ENCODE peak calls at places on chromosomes 7 and 10, in four cellular contexts. One of them, this sample, is unnamed.

GRCh38 chr10:3902054-3902808 is 117.2 kb upstream of the KLF6 start:
- DNase-seq in Panc1: no peak
- DNase-seq in K562: no peak
- DNase-seq in HCT116: no peak
- DNase-seq in this sample: peak

GRCh38 chr10:92965314-92965713 is 95.3 kb upstream of the CYP26C1 start:
- DNase-seq in Panc1: peak
- DNase-seq in K562: peak
- DNase-seq in HCT116: peak
- DNase-seq in this sample: peak

GRCh38 chr7:26603631-26604030 is 260.8 kb downstream of the SKAP2 start:
- DNase-seq in Panc1: no peak
- DNase-seq in K562: no peak
- DNase-seq in HCT116: peak
- DNase-seq in this sample: no peak

GRCh38 chr10:48821692-48822091 is 117.9 kb downstream of the LRRC18 start:
- DNase-seq in Panc1: no peak
- DNase-seq in K562: no peak
- DNase-seq in HCT116: no peak
- DNase-seq in this sample: no peak

GRCh38 chr7:79377097-79377496 is 76.4 kb downstream of the MAGI2 start:
- DNase-seq in Panc1: no peak
- DNase-seq in K562: no peak
- DNase-seq in HCT116: no peak
- DNase-seq in this sample: no peak

GRCh38 chr10:3528271-3528670 is 256.7 kb downstream of the KLF6 start:
- DNase-seq in Panc1: no peak
- DNase-seq in K562: no peak
- DNase-seq in HCT116: no peak
- DNase-seq in this sample: no peak

GRCh38 chr7:146683439-146683838 is 566.8 kb downstream of the CNTNAP2 start:
- DNase-seq in Panc1: peak
- DNase-seq in K562: no peak
- DNase-seq in HCT116: no peak
- DNase-seq in this sample: no peak

GRCh38 chr7:139620676-139621344 is 97.3 kb downstream of the CLEC2L start:
- DNase-seq in Panc1: peak
- DNase-seq in K562: peak
- DNase-seq in HCT116: peak
- DNase-seq in this sample: peak

GRCh38 chr10:5530412-5530806 is 5.6 kb downstream of the CALML3 start:
- DNase-seq in Panc1: no peak
- DNase-seq in K562: no peak
- DNase-seq in HCT116: no peak
- DNase-seq in this sample: no peak

GRCh38 chr10:89633484-89633883 is 11.6 kb downstream of the PANK1 start:
- DNase-seq in Panc1: no peak
- DNase-seq in K562: no peak
- DNase-seq in HCT116: no peak
- DNase-seq in this sample: peak

GRCh38 chr7:50531928-50532327 is 33.3 kb downstream of the DDC start:
- DNase-seq in Panc1: no peak
- DNase-seq in K562: no peak
- DNase-seq in HCT116: no peak
- DNase-seq in this sample: no peak

GRCh38 chr7:90262438-90262837 is 17.5 kb downstream of the CFAP69 start:
- DNase-seq in Panc1: peak
- DNase-seq in K562: peak
- DNase-seq in HCT116: peak
- DNase-seq in this sample: no peak

GRCh38 chr10:108797573-108797972 is 1125.7 kb downstream of the XPNPEP1 start:
- DNase-seq in Panc1: no peak
- DNase-seq in K562: no peak
- DNase-seq in HCT116: no peak
- DNase-seq in this sample: no peak

GRCh38 chr10:87072449-87072848 is 22.2 kb downstream of the GLUD1 start:
- DNase-seq in Panc1: no peak
- DNase-seq in K562: no peak
- DNase-seq in HCT116: no peak
- DNase-seq in this sample: no peak

GRCh38 chr7:116522247-116522646 is 2.6 kb upstream of the CAV1 start:
- DNase-seq in Panc1: peak
- DNase-seq in K562: no peak
- DNase-seq in HCT116: peak
- DNase-seq in this sample: peak

GRCh38 chr10:18880530-18880929 is 168.1 kb upstream of the MALRD1 start:
- DNase-seq in Panc1: no peak
- DNase-seq in K562: no peak
- DNase-seq in HCT116: no peak
- DNase-seq in this sample: no peak

GRCh38 chr10:101840741-101841453 is 2.7 kb downstream of the KCNIP2 start:
- DNase-seq in Panc1: no peak
- DNase-seq in K562: peak
- DNase-seq in HCT116: peak
- DNase-seq in this sample: peak

GRCh38 chr10:132565516-132566209 is 28.1 kb downstream of the INPP5A start:
- DNase-seq in Panc1: no peak
- DNase-seq in K562: no peak
- DNase-seq in HCT116: no peak
- DNase-seq in this sample: no peak

GRCh38 chr7:73701357-73701995 is 18.0 kb downstream of the STX1A start:
- DNase-seq in Panc1: peak
- DNase-seq in K562: peak
- DNase-seq in HCT116: peak
- DNase-seq in this sample: peak

GRCh38 chr10:29479081-29479917 is 155.5 kb downstream of the SVIL start:
- DNase-seq in Panc1: no peak
- DNase-seq in K562: no peak
- DNase-seq in HCT116: no peak
- DNase-seq in this sample: no peak

DNA sequence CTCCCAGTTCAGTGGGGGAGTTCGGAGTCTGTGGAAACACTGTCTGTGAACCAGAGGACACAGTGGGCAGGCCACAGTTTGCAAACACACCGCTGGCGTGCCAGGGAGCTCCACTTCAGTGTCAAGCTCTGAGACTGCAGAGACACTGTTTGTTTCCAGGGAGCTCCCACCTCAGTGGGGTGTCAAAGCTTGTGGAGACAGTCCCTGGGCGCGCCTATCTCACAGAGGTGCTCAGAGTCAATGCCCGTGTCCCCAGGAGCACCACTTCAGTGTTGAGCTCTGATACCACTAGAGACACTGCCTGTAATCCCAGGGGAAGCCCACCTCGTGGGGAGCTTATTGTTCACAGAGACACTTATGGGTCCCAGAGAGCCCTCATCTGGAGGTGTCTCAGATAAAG is 4.3 kb downstream of the MYO1G start:
- DNase-seq in Panc1: no peak
- DNase-seq in K562: no peak
- DNase-seq in HCT116: no peak
- DNase-seq in this sample: no peak
- TF ChIP-seq TCF7L2 in Panc1: no peak
- TF ChIP-seq TCF7L2 in K562: no peak
- TF ChIP-seq TCF7L2 in HCT116: no peak
- TF ChIP-seq TCF7L2 in this sample: no peak

GRCh38 chr7:128859232-128860157 is 3.2 kb upstream of the ATP6V1F start:
- DNase-seq in Panc1: no peak
- DNase-seq in K562: no peak
- DNase-seq in HCT116: no peak
- DNase-seq in this sample: no peak
- TF ChIP-seq POLR2AphosphoS5 in Panc1: no peak
- TF ChIP-seq POLR2AphosphoS5 in K562: no peak
- TF ChIP-seq POLR2AphosphoS5 in HCT116: no peak
- TF ChIP-seq POLR2AphosphoS5 in this sample: no peak

GRCh38 chr10:31320179-31320597 is 1.2 kb downstream of the ZEB1 start:
- DNase-seq in Panc1: no peak
- DNase-seq in K562: peak
- DNase-seq in HCT116: no peak
- DNase-seq in this sample: no peak
- TF ChIP-seq TCF7L2 in Panc1: no peak
- TF ChIP-seq TCF7L2 in K562: no peak
- TF ChIP-seq TCF7L2 in HCT116: no peak
- TF ChIP-seq TCF7L2 in this sample: no peak

DNA sequence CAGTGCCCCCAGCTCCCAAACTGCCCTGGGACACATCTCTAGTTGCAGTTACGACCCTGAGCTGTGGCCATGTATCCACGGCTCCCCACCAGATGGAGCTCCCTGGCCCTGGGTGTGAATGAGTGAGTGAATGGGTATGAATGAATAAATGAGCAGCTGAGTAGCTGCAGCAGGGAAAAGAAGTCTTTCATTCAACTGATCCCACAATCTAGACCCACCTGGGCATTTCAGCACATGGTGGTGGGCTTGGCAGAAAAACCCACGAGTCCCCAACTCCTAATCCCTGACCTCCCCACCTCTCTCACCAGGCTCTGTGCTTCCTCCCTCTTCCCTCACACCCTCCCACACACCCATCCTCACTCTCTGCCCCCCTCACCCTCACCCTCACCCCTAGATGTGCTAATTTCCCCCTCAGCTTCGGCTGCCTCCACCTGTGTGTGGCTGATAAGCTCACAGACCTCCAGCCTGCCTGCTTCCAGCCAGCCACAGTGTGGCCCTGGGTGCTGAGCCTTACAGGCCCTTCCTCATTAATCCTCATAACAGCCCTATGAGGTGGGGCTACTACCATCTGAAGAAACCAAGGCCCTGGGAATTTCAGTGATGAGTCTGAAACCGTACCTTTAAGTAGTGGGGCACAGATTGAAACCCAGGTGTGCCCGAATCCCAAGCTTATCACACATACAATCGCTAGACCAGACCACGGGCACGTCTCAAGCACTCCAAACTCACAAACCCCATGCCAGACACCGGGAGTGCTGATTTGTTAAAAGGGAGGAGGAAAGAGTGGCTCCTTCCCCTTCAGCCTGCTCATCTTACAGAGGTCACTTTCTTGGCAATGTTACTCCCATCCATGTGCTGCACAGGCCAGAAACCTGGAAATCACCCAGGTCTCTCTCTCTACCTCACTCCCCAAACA is 2.2 kb upstream of the ATP6V1F start:
- DNase-seq in Panc1: no peak
- DNase-seq in K562: peak
- DNase-seq in HCT116: no peak
- DNase-seq in this sample: no peak
- TF ChIP-seq POLR2AphosphoS5 in Panc1: no peak
- TF ChIP-seq POLR2AphosphoS5 in K562: peak
- TF ChIP-seq POLR2AphosphoS5 in HCT116: no peak
- TF ChIP-seq POLR2AphosphoS5 in this sample: no peak

DNA sequence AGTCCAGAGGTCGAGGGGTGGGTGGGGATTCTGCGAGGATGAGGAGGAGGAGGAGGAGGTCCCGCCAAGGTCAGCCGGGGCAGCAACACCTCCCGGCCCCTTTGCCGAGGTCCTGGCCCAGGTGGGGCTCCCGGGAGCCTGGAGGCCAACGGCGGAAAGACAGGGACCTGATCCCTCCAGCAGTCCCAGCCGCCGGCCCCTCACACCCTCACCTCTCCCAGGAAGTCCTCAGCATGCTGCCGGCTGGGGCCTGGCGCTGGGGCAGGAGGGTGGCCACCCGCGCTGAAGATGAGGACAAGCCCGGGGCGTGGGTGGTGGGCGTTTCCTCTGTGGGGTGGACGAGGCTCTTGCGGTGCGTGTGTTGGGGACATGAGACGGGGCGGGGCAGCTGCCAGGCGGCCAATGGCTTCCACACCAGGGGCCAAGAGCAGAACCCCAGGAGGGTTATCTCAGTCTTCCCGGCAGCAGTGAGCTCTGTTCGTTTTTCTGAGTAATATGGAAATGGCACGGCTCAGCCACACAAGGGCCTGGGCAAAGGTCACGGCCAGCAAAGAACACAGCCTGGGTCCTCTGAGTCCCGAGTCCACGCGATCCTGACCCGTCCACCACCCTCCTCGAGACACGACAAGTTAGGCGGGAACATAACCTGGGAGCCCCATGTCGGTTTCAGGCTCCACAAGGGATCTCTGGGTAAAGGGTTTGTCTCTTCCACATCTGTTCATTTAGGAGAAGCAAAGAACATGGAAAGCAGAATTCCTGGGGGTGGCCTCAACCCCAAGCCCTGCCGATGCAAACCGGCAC is 82.9 kb upstream of the PDGFA start:
- DNase-seq in Panc1: no peak
- DNase-seq in K562: peak
- DNase-seq in HCT116: no peak
- DNase-seq in this sample: peak
- TF ChIP-seq TCF7L2 in Panc1: no peak
- TF ChIP-seq TCF7L2 in K562: no peak
- TF ChIP-seq TCF7L2 in HCT116: no peak
- TF ChIP-seq TCF7L2 in this sample: no peak

DNA sequence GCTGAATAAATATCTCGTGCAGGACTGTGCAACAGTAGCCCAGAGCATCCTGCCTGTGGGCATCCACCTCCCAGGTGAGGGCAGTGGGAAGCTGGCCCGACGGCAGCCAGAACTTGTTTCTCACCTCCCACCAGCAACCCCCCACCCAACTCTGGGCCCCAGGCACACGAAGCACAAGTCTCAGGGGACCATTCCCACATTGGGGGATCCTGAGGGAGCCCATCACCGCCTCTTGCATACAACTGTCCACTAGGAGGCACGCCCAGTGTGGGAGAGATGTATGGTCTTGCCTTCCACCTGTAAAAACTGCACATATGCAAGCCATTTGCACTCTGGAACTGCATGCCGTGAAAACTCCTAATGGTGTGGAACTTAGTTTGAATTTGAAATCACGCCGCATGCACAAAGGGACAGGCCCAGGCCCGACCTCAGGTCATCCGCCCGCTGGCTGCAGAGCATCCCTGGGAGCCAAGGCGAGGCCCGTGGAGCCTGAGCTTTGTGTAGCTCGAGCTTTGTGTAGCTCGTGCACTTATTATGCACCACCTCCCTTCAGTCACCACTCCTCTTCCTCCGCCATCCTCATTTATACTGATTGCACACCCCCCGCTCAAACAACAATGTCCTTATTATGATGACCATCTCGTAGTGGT is 147.9 kb downstream of the ADCY1 start:
- DNase-seq in Panc1: no peak
- DNase-seq in K562: no peak
- DNase-seq in HCT116: no peak
- DNase-seq in this sample: no peak
- TF ChIP-seq POLR2AphosphoS5 in Panc1: peak
- TF ChIP-seq POLR2AphosphoS5 in K562: no peak
- TF ChIP-seq POLR2AphosphoS5 in HCT116: no peak
- TF ChIP-seq POLR2AphosphoS5 in this sample: no peak

DNA sequence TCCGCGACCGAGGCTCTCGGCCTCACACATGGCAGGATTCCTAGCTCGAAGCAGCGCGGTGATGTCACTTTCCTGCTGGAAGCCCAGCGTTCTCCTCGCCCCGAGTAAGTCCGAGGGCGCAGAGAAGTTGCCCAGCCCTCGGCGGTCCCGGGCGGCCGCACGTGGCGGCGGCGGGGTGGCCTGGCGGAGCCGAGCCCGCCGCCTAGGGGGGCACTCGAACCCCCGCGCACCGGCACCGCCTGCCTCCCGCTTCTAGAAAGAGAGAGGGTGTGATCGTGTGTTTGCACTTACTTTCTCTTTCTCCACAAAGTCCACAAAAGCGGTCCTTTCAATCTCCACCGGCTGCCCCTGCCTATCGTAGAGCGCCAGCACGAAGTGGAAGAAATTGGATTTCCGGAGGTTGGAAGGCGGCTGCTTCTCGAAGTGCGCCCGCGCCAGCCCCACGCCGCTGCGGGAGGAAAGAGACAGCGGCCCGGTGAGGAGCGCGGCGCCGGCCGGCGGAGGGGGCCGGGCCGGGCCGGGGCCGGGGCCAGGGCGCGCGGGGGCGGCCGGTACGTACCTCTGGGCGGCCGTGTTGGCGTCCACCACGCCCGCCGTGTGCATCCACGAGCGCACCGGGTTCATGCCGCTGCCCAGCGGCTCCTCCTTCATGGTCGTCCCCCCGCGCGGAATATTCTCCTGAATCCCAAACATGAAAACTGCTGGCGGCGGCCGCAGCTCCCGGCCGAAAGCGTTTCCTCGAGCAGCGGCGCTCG is 821 bp downstream of the EBF3 start:
- DNase-seq in Panc1: no peak
- DNase-seq in K562: no peak
- DNase-seq in HCT116: no peak
- DNase-seq in this sample: no peak
- TF ChIP-seq TCF7L2 in Panc1: no peak
- TF ChIP-seq TCF7L2 in K562: no peak
- TF ChIP-seq TCF7L2 in HCT116: no peak
- TF ChIP-seq TCF7L2 in this sample: no peak